ENCODE peak calls at places on chromosomes 6 and 20, in four cellular contexts. B is stimulated activated CD4-positive, alpha-beta T cell treated with anti-CD3 and anti-CD28 coated beads, Interleukin-1b, Interleukin-23, amount 100 ng/mL, for 48 hours; L is stimulated activated CD8-positive, alpha-beta memory T cell treated with anti-CD3 and anti-CD28 coated beads, Interleukin-7, amount 100 ng/mL, for 4 hours; W is iris pigment epithelial cell. H is an unnamed sample.

GRCh38 chr6:108168026-108168463 is 2.2 kb downstream of the NR2E1 start:
- DNase-seq in B (no peak), W (no peak), L (no peak), H (no peak)

GRCh38 chr20:63656451-63656850 is 1.7 kb upstream of the RTEL1 start:
- DNase-seq in W (peak), B (no peak), L (no peak), H (no peak)

GRCh38 chr20:45017859-45018258 is 51.5 kb downstream of the STK4 start:
- DNase-seq in B (no peak), L (no peak), W (no peak), H (no peak)

GRCh38 chr6:138017156-138017757 is 90.0 kb downstream of the PERP start:
- DNase-seq in W (peak), L (no peak), B (no peak), H (no peak)

GRCh38 chr6:154218787-154219186 is 137.8 kb downstream of the IPCEF1 start:
- DNase-seq in B (no peak), L (no peak), W (no peak), H (no peak)

GRCh38 chr20:59004763-59005522 is 2.1 kb downstream of the CTSZ start:
- DNase-seq in L (no peak), B (peak), W (no peak), H (peak)

GRCh38 chr6:47180633-47181032 is 129.1 kb downstream of the TNFRSF21 start:
- DNase-seq in W (peak), B (no peak), L (no peak), H (no peak)

GRCh38 chr20:7775072-7775471 is 165.2 kb downstream of the HAO1 start:
- DNase-seq in W (peak), B (no peak), L (no peak), H (no peak)

GRCh38 chr20:64244870-64245603 is 10.5 kb upstream of the PCMTD2 start:
- DNase-seq in W (no peak), L (no peak), B (no peak), H (peak)

GRCh38 chr6:69096681-69097080 is 461.6 kb downstream of the ADGRB3 start:
- DNase-seq in B (no peak), L (no peak), W (peak), H (no peak)

GRCh38 chr6:157841211-157841840 is 18.3 kb downstream of the SNX9 start:
- DNase-seq in B (no peak), L (no peak), W (no peak), H (no peak)

GRCh38 chr20:58675146-58675584 is 17.4 kb upstream of the NPEPL1 start:
- DNase-seq in W (no peak), B (no peak), L (no peak), H (no peak)

GRCh38 chr6:211856-212497 is 80.3 kb upstream of the DUSP22 start:
- DNase-seq in L (no peak), W (no peak), B (no peak), H (no peak)

GRCh38 chr6:11492444-11493300 is 44.9 kb upstream of the TMEM170B start:
- DNase-seq in L (no peak), W (peak), B (no peak), H (no peak)

GRCh38 chr6:17768388-17768787 is 61.7 kb upstream of the NUP153 start:
- DNase-seq in W (peak), B (no peak), L (no peak), H (no peak)

GRCh38 chr6:21436625-21437024 is 156.9 kb upstream of the SOX4 start:
- DNase-seq in B (no peak), W (no peak), L (no peak), H (no peak)

GRCh38 chr6:136225496-136225895 is 24.6 kb downstream of the MTFR2 start:
- DNase-seq in B (peak), L (peak), W (peak), H (no peak)

GRCh38 chr6:7647504-7647903 is 57.5 kb downstream of the SNRNP48 start:
- DNase-seq in B (no peak), W (no peak), L (no peak), H (no peak)

GRCh38 chr6:32941412-32941784 is 570 bp upstream of the HLA-DMB start:
- DNase-seq in W (no peak), B (peak), L (peak), H (peak)

GRCh38 chr6:6420097-6420496 is 99.6 kb upstream of the F13A1 start:
- DNase-seq in B (no peak), L (no peak), W (no peak), H (no peak)

GRCh38 chr20:21682576-21682975 is 22.9 kb upstream of the PAX1 start:
- DNase-seq in B (no peak), L (no peak), W (no peak), H (no peak)

GRCh38 chr6:131910219-131910589 is 41.0 kb downstream of the CCN2 start:
- DNase-seq in L (no peak), W (no peak), B (no peak), H (no peak)

GRCh38 chr6:3868544-3868943 is 19.4 kb downstream of the FAM50B start:
- DNase-seq in L (no peak), B (no peak), W (no peak), H (no peak)

GRCh38 chr6:132643547-132643946 is 15.4 kb downstream of the TAAR1 start:
- DNase-seq in W (no peak), B (no peak), L (no peak), H (no peak)

GRCh38 chr6:136956590-136957573 is 34.8 kb downstream of the SLC35D3 start:
- DNase-seq in W (no peak), B (no peak), L (no peak), H (no peak)

GRCh38 chr6:49550413-49551125 is at the start of gene C6orf141:
- DNase-seq in L (no peak), W (no peak), B (peak), H (no peak)

GRCh38 chr20:51565741-51566140 is 23.2 kb upstream of the NFATC2 start:
- DNase-seq in W (peak), B (no peak), L (no peak), H (no peak)

GRCh38 chr6:10413850-10414765 is 766 bp downstream of the TFAP2A start:
- DNase-seq in L (no peak), B (no peak), W (peak), H (no peak)

GRCh38 chr6:158411998-158412397 is 99.7 kb downstream of the TULP4 start:
- DNase-seq in L (no peak), B (no peak), W (no peak), H (no peak)

GRCh38 chr6:14729186-14729871 is 516.5 kb upstream of the JARID2 start:
- DNase-seq in B (no peak), L (no peak), W (no peak), H (peak)

GRCh38 chr6:1624071-1624847 is 14.5 kb downstream of the FOXC1 start:
- DNase-seq in W (peak), L (no peak), B (peak), H (no peak)

GRCh38 chr6:25250878-25251277 is 28.3 kb upstream of the CARMIL1 start:
- DNase-seq in B (peak), L (no peak), W (peak), H (no peak)

GRCh38 chr20:50911030-50911429 is 20.2 kb downstream of the ADNP start:
- DNase-seq in L (no peak), B (no peak), W (peak), H (no peak)

H was measured in CD4-positive, CD25-positive, alpha-beta regulatory T cell.